ENCODE peak calls at places on chromosomes 5 and 9, in nine cellular contexts. E is psoas muscle; U is astrocyte of the spinal cord; G is cardiac muscle cell; A is CD8-positive, alpha-beta T cell; Z is GM10248; Q is GM13977; F is foreskin fibroblast; P is PC-3. B is an unnamed sample.

GRCh38 chr9:70159630-70160029 is 99.1 kb upstream of the SMC5 start:
- DNase-seq in E (no peak), U (peak), G (no peak), A (no peak), Z (no peak), Q (no peak), F (no peak), P (peak), B (no peak)

GRCh38 chr5:135203593-135204036 is 169.6 kb upstream of the PITX1 start:
- DNase-seq in E (no peak), U (peak), G (no peak), A (no peak), Z (no peak), Q (no peak), F (peak), P (peak), B (no peak)

GRCh38 chr5:109939109-109939682 is 249.5 kb downstream of the MAN2A1 start:
- DNase-seq in E (no peak), U (peak), G (peak), A (no peak), Z (no peak), Q (no peak), F (peak), P (peak), B (no peak)

GRCh38 chr9:34540826-34541225 is 18.0 kb upstream of the ENHO start:
- DNase-seq in E (no peak), U (peak), G (peak), A (no peak), Z (no peak), Q (no peak), F (peak), P (peak), B (no peak)

GRCh38 chr5:66713998-66714397 is 117.8 kb downstream of the MAST4 start:
- DNase-seq in E (no peak), U (peak), G (peak), A (no peak), Z (no peak), Q (peak), F (peak), P (peak), B (peak)

GRCh38 chr9:27125936-27126335 is 16.9 kb downstream of the TEK start:
- DNase-seq in E (no peak), U (peak), G (no peak), A (no peak), Z (no peak), Q (no peak), F (no peak), P (peak), B (no peak)

GRCh38 chr9:94950733-94951590 is 224.5 kb downstream of the AOPEP start:
- DNase-seq in E (no peak), U (no peak), G (peak), A (no peak), Z (no peak), Q (no peak), F (peak), P (no peak), B (no peak)

GRCh38 chr5:79962580-79963222 is 28.4 kb downstream of the MTX3 start:
- DNase-seq in E (no peak), U (peak), G (no peak), A (no peak), Z (no peak), Q (no peak), F (peak), P (peak), B (no peak)

GRCh38 chr5:72746736-72747135 is 69.7 kb upstream of the TNPO1 start:
- DNase-seq in E (no peak), U (no peak), G (peak), A (no peak), Z (no peak), Q (no peak), F (peak), P (no peak), B (no peak)

DNA sequence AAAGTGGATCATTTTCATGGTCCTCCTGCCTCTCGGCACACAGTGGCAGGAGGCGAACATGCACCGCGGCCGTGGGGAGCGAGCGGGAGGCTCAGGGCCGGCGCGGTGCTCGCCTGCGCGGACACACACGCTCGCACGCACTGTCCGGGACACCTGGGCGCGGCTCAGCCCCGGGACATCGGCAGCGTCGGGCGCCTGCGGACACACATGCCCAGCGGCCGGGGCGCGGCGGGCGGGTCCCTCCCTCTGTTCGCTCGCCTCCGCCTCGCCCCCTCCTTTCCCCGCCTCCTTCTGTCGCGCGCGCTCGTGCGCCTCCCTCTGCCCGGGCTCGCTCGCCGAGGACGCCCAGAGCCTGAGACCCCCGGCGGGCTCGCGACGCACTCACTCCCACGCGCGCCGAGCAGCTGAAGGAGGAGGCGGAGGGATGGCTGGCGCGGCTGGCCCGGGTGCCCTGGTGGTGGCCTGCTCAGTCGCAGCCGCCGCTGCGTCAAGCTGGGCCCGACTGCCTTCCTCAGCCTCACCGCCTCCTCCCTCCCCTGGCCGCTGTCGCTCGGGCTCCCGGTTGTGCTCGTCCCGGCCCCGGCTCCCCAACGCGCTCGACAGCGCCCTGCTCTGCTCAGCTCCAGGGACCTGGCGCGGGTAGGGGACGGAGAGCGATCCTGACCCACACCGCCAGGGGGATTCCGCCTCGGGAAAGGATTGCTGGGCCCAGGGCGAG is at the start of gene FRMD3:
- DNase-seq in E (peak), U (peak), G (peak), A (no peak), Z (peak), Q (peak), F (peak), P (peak), B (peak)
- TF ChIP-seq CTCF in E (peak), U (peak), G (peak), A (no peak), Z (peak), Q (no peak), F (peak), P (peak), B (no peak)

DNA sequence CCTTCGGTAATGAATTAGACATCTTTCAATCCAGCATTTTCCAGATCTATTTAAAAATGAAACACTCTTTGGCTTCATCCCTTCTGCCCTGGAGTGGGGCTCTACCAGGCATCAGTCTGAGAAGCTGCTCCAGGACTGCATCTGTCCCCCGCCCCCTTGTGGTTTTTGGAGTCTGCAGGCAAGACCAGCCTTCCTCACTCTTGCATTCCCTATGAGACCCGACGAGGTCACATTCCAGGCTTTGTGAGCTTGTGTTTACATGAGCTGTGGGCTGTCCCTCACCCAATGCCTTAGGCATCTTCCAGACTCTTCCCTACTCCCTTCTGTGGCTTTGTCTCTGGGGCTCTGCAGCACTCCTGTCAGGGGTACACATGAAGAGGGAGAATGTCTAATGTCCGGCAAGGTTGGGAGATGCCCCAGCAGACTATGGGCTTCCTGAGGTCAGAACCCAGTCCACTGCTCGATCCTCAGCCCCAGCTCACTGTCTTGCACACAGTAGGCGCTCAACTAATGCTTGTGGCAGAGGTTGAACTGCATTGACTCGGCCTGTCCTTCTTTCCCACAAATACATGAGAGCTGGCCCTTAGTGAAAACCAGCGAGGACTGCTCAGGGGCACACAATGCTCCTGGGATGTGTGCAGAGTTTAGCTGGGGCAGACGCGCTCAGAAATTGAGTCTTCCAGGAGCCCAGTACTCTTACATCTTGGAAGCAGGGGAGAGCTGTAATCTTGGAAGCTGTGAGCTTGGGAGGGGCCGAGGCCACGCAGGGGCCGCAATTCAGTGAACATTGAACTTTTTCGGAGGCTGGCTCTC is 11.6 kb upstream of the GADD45G start:
- DNase-seq in E (no peak), U (peak), G (peak), A (no peak), Z (no peak), Q (no peak), F (peak), P (peak), B (peak)
- TF ChIP-seq CTCF in E (no peak), U (peak), G (peak), A (no peak), Z (no peak), Q (no peak), F (no peak), P (no peak), B (no peak)

DNA sequence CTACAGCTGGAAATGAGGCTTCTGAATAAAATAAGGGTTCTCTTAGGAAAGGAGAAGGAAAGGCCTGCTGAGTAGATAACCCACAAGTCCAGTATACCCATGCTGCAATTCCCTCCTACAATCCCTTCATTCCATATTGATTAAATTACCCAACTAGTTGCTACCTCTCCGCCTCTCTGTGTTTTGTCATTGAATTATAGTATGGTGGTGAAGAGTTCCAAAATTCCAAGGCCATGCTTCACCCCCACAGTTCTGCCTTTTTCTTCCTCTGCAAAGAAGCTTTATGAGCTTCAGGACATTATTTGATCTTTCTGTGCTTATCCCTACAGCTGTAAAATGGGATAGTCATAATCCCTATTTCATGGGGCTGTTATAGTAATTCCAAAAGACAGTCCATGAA is 215.6 kb downstream of the ACTL7B start:
- DNase-seq in E (no peak), U (no peak), G (no peak), A (no peak), Z (no peak), Q (no peak), F (peak), P (no peak), B (no peak)
- TF ChIP-seq CTCF in E (no peak), U (no peak), G (no peak), A (no peak), Z (no peak), Q (no peak), F (no peak), P (no peak), B (no peak)

GRCh38 chr5:175867587-175868347 is 3.6 kb upstream of the CPLX2 start:
- DNase-seq in E (no peak), U (no peak), G (peak), A (no peak), Z (no peak), Q (no peak), F (no peak), P (peak), B (peak)
- TF ChIP-seq CTCF in E (no peak), U (no peak), G (no peak), A (no peak), Z (no peak), Q (peak), F (no peak), P (peak), B (no peak)

GRCh38 chr5:180208038-180208434 is 975 bp downstream of the RASGEF1C start:
- DNase-seq in E (no peak), U (no peak), G (no peak), A (no peak), Z (no peak), Q (no peak), F (no peak), P (no peak), B (no peak)

GRCh38 chr5:180208435-180209081 is 453 bp downstream of the RASGEF1C start:
- DNase-seq in E (no peak), U (no peak), G (peak), A (no peak), Z (no peak), Q (no peak), F (peak), P (peak), B (peak)

GRCh38 chr5:180210961-180211760 is 2.1 kb upstream of the RASGEF1C start:
- DNase-seq in E (no peak), U (no peak), G (no peak), A (no peak), Z (no peak), Q (no peak), F (no peak), P (no peak), B (no peak)

GRCh38 chr5:180207593-180207992 is 1.4 kb downstream of the RASGEF1C start:
- DNase-seq in E (no peak), U (no peak), G (no peak), A (no peak), Z (no peak), Q (no peak), F (no peak), P (no peak), B (no peak)

DNA sequence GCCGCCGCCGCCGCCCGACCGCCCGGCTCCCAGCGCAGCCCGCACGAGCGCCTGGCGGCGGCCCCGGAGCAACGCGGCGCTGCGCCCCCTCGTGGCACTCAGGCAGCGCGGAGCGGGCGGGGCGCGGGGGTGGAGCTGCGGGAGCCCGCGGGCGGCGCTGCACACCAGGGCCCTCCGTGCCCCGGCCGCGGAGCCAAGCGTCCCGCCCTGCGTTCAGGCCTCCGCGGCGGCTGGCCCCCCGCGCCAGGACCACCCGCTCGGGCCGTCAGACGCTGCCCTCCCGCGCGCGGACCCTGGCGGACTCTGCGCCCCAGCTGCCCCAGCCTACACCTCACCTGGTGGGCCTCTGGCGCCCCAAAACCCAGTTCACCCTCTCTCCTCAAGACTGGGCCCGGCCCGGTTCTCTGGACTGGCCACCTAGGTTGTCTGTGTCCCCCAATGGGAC is at the start of gene RASGEF1C:
- DNase-seq in E (peak), U (peak), G (peak), A (peak), Z (peak), Q (peak), F (peak), P (peak), B (peak)
- TF ChIP-seq CTCF in E (peak), U (peak), G (peak), A (no peak), Z (peak), Q (peak), F (no peak), P (no peak), B (peak)

GRCh38 chr5:95235439-95235982 is 49.4 kb downstream of the MCTP1 start:
- DNase-seq in E (no peak), U (no peak), G (no peak), A (no peak), Z (no peak), Q (no peak), F (no peak), P (no peak), B (no peak)

GRCh38 chr5:95237324-95237723 is 47.6 kb downstream of the MCTP1 start:
- DNase-seq in E (no peak), U (no peak), G (no peak), A (no peak), Z (no peak), Q (no peak), F (no peak), P (no peak), B (no peak)

GRCh38 chr5:95241635-95242034 is 43.3 kb downstream of the MCTP1 start:
- DNase-seq in E (no peak), U (peak), G (no peak), A (no peak), Z (peak), Q (peak), F (no peak), P (no peak), B (no peak)

GRCh38 chr5:95241155-95241554 is 43.7 kb downstream of the MCTP1 start:
- DNase-seq in E (no peak), U (no peak), G (no peak), A (no peak), Z (no peak), Q (no peak), F (no peak), P (no peak), B (no peak)

DNA sequence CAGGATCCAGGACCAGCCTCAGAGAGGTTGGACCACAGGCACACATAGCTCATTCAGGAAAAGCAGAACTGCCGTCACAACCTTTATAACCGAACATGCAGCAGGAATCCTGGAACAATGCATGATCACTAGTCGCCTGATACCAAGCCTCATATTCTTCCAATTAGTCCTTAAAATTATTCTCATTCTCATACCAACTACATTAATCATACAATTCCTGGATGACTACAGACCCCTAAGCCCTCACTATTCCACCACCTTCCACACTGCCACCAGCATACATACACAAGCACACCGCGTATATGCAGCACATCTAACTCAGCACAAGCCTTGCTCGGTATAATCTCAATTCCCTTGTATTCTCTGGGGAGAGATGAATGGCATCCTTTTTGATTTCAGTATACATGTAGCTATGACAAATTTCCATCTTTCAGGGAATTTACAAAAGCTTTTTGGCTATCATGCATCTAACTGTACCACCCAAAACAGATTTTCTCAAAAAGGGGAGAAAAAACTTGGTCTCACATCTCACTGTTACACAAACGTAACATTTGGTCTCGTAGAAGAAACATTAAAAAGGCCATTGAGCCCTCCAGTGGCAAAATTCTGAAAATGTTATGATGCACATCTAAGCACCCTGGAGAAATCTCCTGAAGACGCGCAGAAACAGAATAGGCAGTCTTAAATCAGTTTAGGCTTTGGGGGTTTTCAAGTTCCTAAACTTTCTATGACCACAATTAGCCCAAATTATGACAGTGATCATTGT is 46.2 kb downstream of the MCTP1 start:
- DNase-seq in E (no peak), U (peak), G (peak), A (no peak), Z (no peak), Q (peak), F (peak), P (peak), B (no peak)
- TF ChIP-seq CTCF in E (peak), U (peak), G (peak), A (no peak), Z (peak), Q (peak), F (peak), P (peak), B (no peak)

GRCh38 chr5:148685520-148686134 is 31.3 kb upstream of the HTR4 start:
- DNase-seq in E (no peak), U (no peak), G (peak), A (no peak), Z (no peak), Q (no peak), F (peak), P (no peak), B (no peak)

GRCh38 chr5:148684528-148684927 is 30.2 kb upstream of the HTR4 start:
- DNase-seq in E (no peak), U (no peak), G (peak), A (no peak), Z (no peak), Q (no peak), F (no peak), P (no peak), B (no peak)

GRCh38 chr5:148688787-148689186 is 34.5 kb upstream of the HTR4 start:
- DNase-seq in E (no peak), U (no peak), G (no peak), A (no peak), Z (no peak), Q (no peak), F (no peak), P (no peak), B (no peak)

GRCh38 chr5:148687871-148688270 is 33.5 kb upstream of the HTR4 start:
- DNase-seq in E (no peak), U (no peak), G (no peak), A (no peak), Z (no peak), Q (no peak), F (no peak), P (no peak), B (no peak)

DNA sequence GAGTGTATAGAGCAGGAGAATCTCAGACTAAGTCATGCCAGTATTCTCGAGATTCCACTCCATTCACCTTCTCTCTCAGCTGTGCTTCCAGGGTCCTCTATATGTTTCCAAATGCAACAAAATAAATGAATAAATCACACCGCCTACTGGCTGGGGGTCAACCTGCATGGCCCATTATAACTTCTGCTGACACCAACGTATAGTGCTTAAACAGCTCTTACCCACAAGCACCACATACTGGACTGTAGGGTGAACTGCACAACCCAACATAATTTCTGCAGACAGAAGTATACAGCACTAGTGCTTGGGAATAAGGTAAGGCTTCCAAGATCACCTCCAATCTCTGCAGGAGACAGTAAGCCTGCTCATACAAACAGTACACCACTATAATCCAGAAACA is 33.1 kb upstream of the HTR4 start:
- DNase-seq in E (no peak), U (peak), G (peak), A (no peak), Z (no peak), Q (no peak), F (peak), P (peak), B (peak)
- TF ChIP-seq CTCF in E (no peak), U (peak), G (peak), A (no peak), Z (no peak), Q (peak), F (peak), P (peak), B (peak)

GRCh38 chr5:58197875-58198274 is 262.0 kb downstream of the PLK2 start:
- DNase-seq in E (no peak), U (no peak), G (no peak), A (no peak), Z (no peak), Q (no peak), F (no peak), P (peak), B (no peak)
- TF ChIP-seq CTCF in E (no peak), U (no peak), G (no peak), A (no peak), Z (no peak), Q (no peak), F (no peak), P (no peak), B (no peak)

GRCh38 chr5:152723482-152723881 is 318.4 kb upstream of the NMUR2 start:
- DNase-seq in E (no peak), U (no peak), G (no peak), A (no peak), Z (no peak), Q (no peak), F (no peak), P (no peak), B (no peak)
- TF ChIP-seq CTCF in E (no peak), U (no peak), G (no peak), A (no peak), Z (no peak), Q (no peak), F (no peak), P (no peak), B (no peak)